ENCODE peak calls at places on chromosomes 6 and 20, in nine cellular contexts. W is stomach; R is Peyer's patch; S is heart right ventricle; U is fibroblast of lung; C is CD8-positive, alpha-beta memory T cell; F is HCT116; K is A549; L is RWPE2. Q is an unnamed sample. For H3K4me1, the result is how much of the 10 kb centered on the place peaks cover.

GRCh38 chr6:6654599-6655575 is 66.4 kb downstream of the LY86 start:
- DNase-seq in L (no peak), U (peak), C (no peak), F (no peak), K (no peak), W (no peak), R (no peak), S (no peak), Q (peak)

GRCh38 chr6:63510353-63510686 is 62.0 kb upstream of the LOC128125822 start:
- DNase-seq in R (no peak), L (no peak), F (no peak), S (no peak), K (no peak), W (no peak), C (no peak), U (no peak), Q (no peak)

GRCh38 chr6:89843070-89843469 is 13.4 kb downstream of the CASP8AP2 start:
- DNase-seq in K (no peak), C (no peak), R (no peak), F (no peak), W (no peak), S (no peak), L (no peak), U (peak), Q (no peak)

GRCh38 chr6:114471450-114471849 is 128.6 kb upstream of the HS3ST5 start:
- DNase-seq in S (no peak), C (no peak), L (no peak), K (no peak), U (no peak), R (no peak), F (no peak), W (no peak), Q (no peak)

GRCh38 chr6:151136141-151136755 is 103.5 kb upstream of the AKAP12 start:
- DNase-seq in L (no peak), K (no peak), R (no peak), W (no peak), S (no peak), F (no peak), U (peak), C (no peak), Q (no peak)

GRCh38 chr20:25013478-25014380 is 21.2 kb upstream of the APMAP start:
- DNase-seq in K (no peak), U (no peak), W (peak), C (no peak), F (no peak), S (no peak), R (peak), L (peak), Q (no peak)

GRCh38 chr6:47476794-47477496 is 644 bp upstream of the CD2AP start:
- DNase-seq in F (no peak), K (no peak), W (no peak), S (no peak), U (no peak), R (no peak), C (no peak), L (no peak), Q (no peak)

GRCh38 chr6:43331470-43331869 is 22.8 kb upstream of the CRIP3 start:
- DNase-seq in W (no peak), L (no peak), K (no peak), R (no peak), C (no peak), F (no peak), U (no peak), S (no peak), Q (no peak)

GRCh38 chr20:43262341-43262740 is 72.6 kb upstream of the PTPRT start:
- DNase-seq in S (no peak), W (no peak), F (no peak), K (no peak), U (no peak), R (no peak), L (no peak), C (no peak), Q (no peak)

GRCh38 chr6:51959744-51960383 is 127.5 kb downstream of the PKHD1 start:
- DNase-seq in C (no peak), U (peak), R (peak), W (peak), F (peak), S (peak), L (no peak), K (peak), Q (peak)

GRCh38 chr6:151160869-151161268 is 78.9 kb upstream of the AKAP12 start:
- DNase-seq in S (no peak), U (no peak), F (no peak), C (no peak), L (no peak), R (no peak), K (peak), W (peak), Q (no peak)

GRCh38 chr20:20824924-20825584 is 112.6 kb upstream of the RALGAPA2 start:
- DNase-seq in C (peak), S (peak), R (peak), L (no peak), K (peak), W (peak), F (no peak), U (no peak), Q (peak)

GRCh38 chr20:10555393-10555792 is 118.4 kb downstream of the JAG1 start:
- DNase-seq in K (no peak), W (no peak), R (no peak), U (no peak), C (no peak), L (no peak), F (no peak), S (no peak), Q (no peak)

GRCh38 chr6:53437557-53438202 is 88.9 kb upstream of the ELOVL5 start:
- DNase-seq in L (no peak), R (no peak), S (no peak), F (peak), U (peak), C (no peak), K (peak), W (no peak), Q (no peak)

GRCh38 chr6:104541411-104541810 is 318.3 kb downstream of the HACE1 start:
- DNase-seq in L (no peak), F (no peak), C (no peak), R (no peak), U (no peak), W (no peak), S (no peak), K (no peak), Q (no peak)

GRCh38 chr20:34824861-34825529 is 456 bp downstream of the NCOA6 start:
- DNase-seq in W (peak), K (peak), U (peak), R (peak), C (peak), F (peak), S (peak), L (peak), Q (peak)

GRCh38 chr6:26420607-26421235 is 18.6 kb downstream of the BTN3A1 start:
- DNase-seq in U (peak), R (no peak), F (peak), L (no peak), W (no peak), S (peak), K (peak), C (no peak), Q (no peak)

GRCh38 chr6:29602564-29603361 is 17.8 kb downstream of the OR2H2 start:
- DNase-seq in W (no peak), F (peak), K (peak), L (no peak), R (no peak), C (no peak), U (peak), S (no peak), Q (no peak)

GRCh38 chr20:60269571-60270162 is 311.4 kb downstream of the CDH26 start:
- DNase-seq in F (no peak), S (no peak), R (no peak), W (no peak), U (no peak), L (no peak), K (no peak), C (no peak), Q (no peak)

GRCh38 chr6:169167581-169168301 is 85.9 kb downstream of the THBS2 start:
- DNase-seq in F (peak), K (no peak), W (peak), S (peak), L (no peak), U (peak), R (no peak), C (no peak), Q (peak)

GRCh38 chr6:139374357-139375238 is at the start of gene CITED2:
- DNase-seq in L (peak), S (peak), F (peak), C (peak), U (peak), R (peak), W (peak), K (peak), Q (peak)

GRCh38 chr6:54083301-54083700 is 27.9 kb upstream of the MLIP start:
- DNase-seq in F (no peak), S (no peak), C (no peak), W (no peak), U (no peak), R (no peak), K (no peak), L (no peak), Q (no peak)

GRCh38 chr20:38167466-38167850 is 2.4 kb upstream of the TGM2 start:
- DNase-seq in R (no peak), F (no peak), S (no peak), L (no peak), U (no peak), W (no peak), C (no peak), K (no peak), Q (no peak)
- H3K4me1 ChIP-seq in R (under half), F (under half), S (under half), L (half or more), U (under half), W (under half), C (under half), K (half or more), Q (under half)

GRCh38 chr20:36777576-36777975 is 4.0 kb upstream of the DSN1 start:
- DNase-seq in K (no peak), W (no peak), S (no peak), L (peak), R (no peak), F (no peak), C (no peak), U (no peak), Q (no peak)

GRCh38 chr20:36777152-36777551 is 3.6 kb upstream of the DSN1 start:
- DNase-seq in R (no peak), W (no peak), U (no peak), K (no peak), L (peak), S (no peak), C (no peak), F (no peak), Q (no peak)

GRCh38 chr20:36779656-36780025 is 6.1 kb upstream of the DSN1 start:
- DNase-seq in F (no peak), K (no peak), C (no peak), R (no peak), W (no peak), S (no peak), U (no peak), L (peak), Q (no peak)

GRCh38 chr20:36775826-36776225 is 2.3 kb upstream of the DSN1 start:
- DNase-seq in K (no peak), L (peak), F (no peak), R (no peak), U (no peak), W (no peak), S (no peak), C (no peak), Q (no peak)

DNA sequence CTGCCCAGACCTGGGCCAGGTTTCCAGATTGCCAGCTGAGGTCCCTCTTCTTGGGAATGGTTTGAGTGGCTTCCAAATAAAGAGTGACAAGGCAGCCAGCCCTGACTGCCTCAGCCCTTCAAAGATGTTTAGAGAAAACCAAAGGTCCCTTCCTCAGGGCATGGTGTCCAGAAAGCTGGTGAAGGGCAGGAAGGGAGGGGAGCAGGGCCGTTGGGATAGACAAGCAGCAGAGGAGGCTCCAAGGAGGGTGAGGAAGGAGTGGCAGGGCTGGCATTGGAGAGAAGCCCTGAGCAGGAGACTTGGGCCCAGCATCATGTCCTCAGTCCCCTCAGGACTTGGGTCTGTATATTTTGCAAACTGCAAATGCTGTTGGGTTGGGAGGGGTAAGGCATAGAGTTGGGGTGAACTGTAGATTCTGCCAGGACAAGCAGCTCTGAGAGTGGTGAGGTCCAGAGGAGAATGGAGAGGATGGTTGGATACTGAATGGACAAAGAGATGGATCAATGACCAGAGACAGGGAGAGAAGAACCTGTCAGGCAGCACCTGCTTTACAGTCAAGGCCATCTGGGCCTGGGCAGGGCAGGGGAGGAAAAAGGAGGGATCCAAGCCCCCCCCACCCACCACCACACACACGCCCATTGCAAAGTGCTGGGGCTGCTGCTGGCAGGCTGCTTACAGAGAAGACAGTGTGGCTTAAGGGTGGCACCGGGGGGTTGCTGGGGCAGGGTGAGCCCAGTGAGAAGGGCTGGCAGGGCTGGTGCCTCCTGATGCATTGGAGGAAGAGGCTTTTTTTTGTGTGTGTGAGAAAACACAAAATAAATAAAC is 5.5 kb upstream of the DSN1 start:
- DNase-seq in R (no peak), U (no peak), C (no peak), L (peak), K (no peak), S (no peak), W (no peak), F (no peak), Q (no peak)
- H3K4me1 ChIP-seq in R (under half), U (under half), C (under half), L (under half), K (under half), S (under half), W (under half), F (under half), Q (under half)

GRCh38 chr20:41051426-41051825 is 22.8 kb downstream of the TOP1 start:
- DNase-seq in R (no peak), W (no peak), F (no peak), C (no peak), U (no peak), L (no peak), K (no peak), S (no peak), Q (no peak)
- H3K4me1 ChIP-seq in R (half or more), W (half or more), F (under half), C (half or more), U (under half), L (half or more), K (half or more), S (under half), Q (under half)

GRCh38 chr20:38861071-38861401 is 55.5 kb downstream of the PPP1R16B start:
- DNase-seq in W (no peak), C (no peak), S (no peak), R (no peak), F (no peak), U (no peak), K (no peak), L (no peak), Q (no peak)
- H3K4me1 ChIP-seq in W (under half), C (half or more), S (under half), R (under half), F (under half), U (under half), K (under half), L (under half), Q (under half)

GRCh38 chr20:37521091-37521771 is at the start of gene NNAT:
- DNase-seq in L (peak), S (no peak), W (peak), F (no peak), R (no peak), U (no peak), C (no peak), K (no peak), Q (no peak)

GRCh38 chr20:37519508-37520416 is 1.3 kb upstream of the NNAT start:
- DNase-seq in U (no peak), L (peak), F (no peak), S (peak), K (no peak), R (no peak), W (peak), C (no peak), Q (peak)

GRCh38 chr20:37518606-37519507 is 2.2 kb upstream of the NNAT start:
- DNase-seq in F (no peak), R (no peak), S (peak), L (peak), K (no peak), W (peak), U (no peak), C (no peak), Q (peak)

GRCh38 chr20:37522258-37523011 is 1.4 kb downstream of the NNAT start:
- DNase-seq in U (peak), L (peak), W (peak), C (no peak), F (no peak), R (peak), S (peak), K (no peak), Q (peak)

GRCh38 chr20:37520417-37520751 is 666 bp upstream of the NNAT start:
- DNase-seq in U (no peak), C (no peak), L (no peak), W (peak), F (no peak), R (no peak), K (no peak), S (no peak), Q (no peak)
- H3K4me1 ChIP-seq in U (under half), C (under half), L (under half), W (under half), F (under half), R (under half), K (under half), S (under half), Q (under half)

GRCh38 chr6:85401186-85402062 is 48.5 kb upstream of the NT5E start:
- DNase-seq in L (no peak), U (no peak), S (no peak), F (no peak), K (no peak), C (no peak), W (no peak), R (no peak), Q (no peak)
- H3K4me1 ChIP-seq in L (under half), U (under half), S (under half), F (under half), K (under half), C (under half), W (under half), R (under half), Q (under half)

GRCh38 chr20:53224851-53225250 is 252.7 kb downstream of the TSHZ2 start:
- DNase-seq in W (no peak), S (no peak), K (no peak), L (no peak), R (no peak), U (peak), C (no peak), F (no peak), Q (no peak)

GRCh38 chr20:53222932-53223331 is 250.8 kb downstream of the TSHZ2 start:
- DNase-seq in W (no peak), K (no peak), R (no peak), S (no peak), L (no peak), U (no peak), C (no peak), F (no peak), Q (no peak)

GRCh38 chr20:53227523-53227922 is 255.4 kb downstream of the TSHZ2 start:
- DNase-seq in W (no peak), C (no peak), L (no peak), K (no peak), R (no peak), F (no peak), S (no peak), U (peak), Q (no peak)

GRCh38 chr20:53226788-53227187 is 254.6 kb downstream of the TSHZ2 start:
- DNase-seq in C (no peak), R (no peak), S (no peak), W (no peak), F (no peak), U (no peak), K (no peak), L (no peak), Q (no peak)
- H3K4me1 ChIP-seq in C (under half), R (under half), S (under half), W (under half), F (under half), U (under half), K (under half), L (under half), Q (under half)

DNA sequence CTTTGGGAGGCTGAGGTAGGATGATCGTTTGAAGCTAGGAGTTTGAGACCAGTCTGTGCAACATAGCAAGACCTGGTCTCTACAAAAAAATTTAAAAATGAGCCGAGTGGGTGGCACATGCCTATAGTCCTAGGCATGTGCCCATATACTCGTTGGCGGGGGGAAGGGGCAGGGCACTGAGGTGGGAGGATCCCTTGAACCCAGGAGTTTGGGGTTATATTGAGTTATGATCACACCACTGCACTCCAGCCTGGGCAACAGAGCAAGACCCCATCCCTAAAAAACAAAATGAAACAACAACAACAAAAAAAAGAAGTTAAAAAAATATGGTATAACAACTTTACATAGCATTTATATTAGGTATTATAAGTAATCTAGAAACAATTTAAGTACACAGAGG is 47.8 kb downstream of the LHFPL5 start:
- DNase-seq in K (no peak), W (no peak), L (no peak), U (no peak), S (no peak), R (no peak), C (no peak), F (no peak), Q (no peak)
- H3K4me1 ChIP-seq in K (under half), W (under half), L (under half), U (under half), S (under half), R (under half), C (under half), F (under half), Q (under half)